ENCODE peak calls at places on chromosomes 3 and 15, in six cellular contexts. O, G, C, Z, D and H are unnamed samples.

GRCh38 chr3:58005662-58006061 is 2.6 kb upstream of the FLNB start:
- DNase-seq in C (no peak), G (no peak), D (no peak), Z (no peak), O (no peak), H (no peak)

GRCh38 chr3:23942546-23942945 is 2.5 kb upstream of the NR1D2 start:
- DNase-seq in C (no peak), O (no peak), G (no peak), D (no peak), Z (no peak), H (no peak)

GRCh38 chr3:53970656-53971055 is 79.0 kb upstream of the SELENOK start:
- DNase-seq in Z (no peak), G (no peak), C (no peak), D (no peak), O (no peak), H (peak)

GRCh38 chr3:171494457-171495109 is 34.4 kb upstream of the TNIK start:
- DNase-seq in C (no peak), D (no peak), O (no peak), Z (no peak), G (no peak), H (no peak)

GRCh38 chr3:55750525-55750924 is 263.4 kb upstream of the WNT5A start:
- DNase-seq in O (no peak), D (no peak), Z (no peak), C (no peak), G (no peak), H (no peak)

GRCh38 chr15:34027606-34028005 is 11.4 kb downstream of the AVEN start:
- DNase-seq in C (no peak), G (no peak), Z (no peak), O (no peak), D (no peak), H (no peak)

GRCh38 chr3:65948833-65949573 is 89.7 kb downstream of the MAGI1 start:
- DNase-seq in C (no peak), O (no peak), Z (no peak), G (no peak), D (no peak), H (no peak)

GRCh38 chr3:29169456-29169855 is 111.4 kb upstream of the RBMS3 start:
- DNase-seq in D (no peak), G (no peak), Z (no peak), C (no peak), O (no peak), H (no peak)

GRCh38 chr3:40996382-40996781 is 202.9 kb upstream of the CTNNB1 start:
- DNase-seq in O (no peak), C (no peak), G (no peak), Z (no peak), D (no peak), H (no peak)

GRCh38 chr3:173275740-173276139 is 121.8 kb upstream of the NLGN1 start:
- DNase-seq in C (peak), G (peak), O (no peak), Z (no peak), D (no peak), H (no peak)

GRCh38 chr3:16136042-16136441 is 38.4 kb upstream of the GALNT15 start:
- DNase-seq in D (no peak), C (no peak), Z (no peak), O (no peak), G (no peak), H (no peak)

GRCh38 chr3:107833046-107833445 is 257.8 kb downstream of the CD47 start:
- DNase-seq in G (no peak), D (no peak), Z (no peak), C (no peak), O (no peak), H (no peak)

GRCh38 chr3:116051040-116051439 is 394.2 kb downstream of the LSAMP start:
- DNase-seq in D (no peak), C (no peak), G (no peak), Z (no peak), O (no peak), H (no peak)

GRCh38 chr3:25664066-25664809 is 469 bp downstream of the TOP2B start:
- DNase-seq in O (peak), G (no peak), D (peak), C (peak), Z (peak), H (peak)

GRCh38 chr3:18489939-18490338 is 64.8 kb upstream of the SATB1 start:
- DNase-seq in C (peak), G (no peak), O (no peak), D (no peak), Z (no peak), H (no peak)

GRCh38 chr3:72797773-72798543 is 50.3 kb downstream of the SHQ1 start:
- DNase-seq in O (no peak), Z (no peak), D (no peak), C (no peak), G (no peak), H (no peak)

GRCh38 chr15:91318976-91319714 is 219.1 kb downstream of the SV2B start:
- DNase-seq in O (no peak), D (no peak), G (no peak), Z (no peak), C (no peak), H (no peak)

GRCh38 chr3:100489118-100489517 is 3.3 kb upstream of the TMEM45A start:
- DNase-seq in Z (no peak), O (no peak), D (no peak), C (no peak), G (no peak), H (no peak)

GRCh38 chr3:118734664-118735063 is 300.0 kb downstream of the IGSF11 start:
- DNase-seq in O (no peak), D (no peak), Z (no peak), C (no peak), G (no peak), H (no peak)

GRCh38 chr3:122458992-122459391 is 43.1 kb upstream of the WDR5B start:
- DNase-seq in D (no peak), G (no peak), Z (no peak), C (peak), O (no peak), H (no peak)

GRCh38 chr3:150407818-150408231 is 273 bp upstream of the TSC22D2 start:
- DNase-seq in D (peak), G (no peak), Z (no peak), O (no peak), C (no peak), H (no peak)

DNA sequence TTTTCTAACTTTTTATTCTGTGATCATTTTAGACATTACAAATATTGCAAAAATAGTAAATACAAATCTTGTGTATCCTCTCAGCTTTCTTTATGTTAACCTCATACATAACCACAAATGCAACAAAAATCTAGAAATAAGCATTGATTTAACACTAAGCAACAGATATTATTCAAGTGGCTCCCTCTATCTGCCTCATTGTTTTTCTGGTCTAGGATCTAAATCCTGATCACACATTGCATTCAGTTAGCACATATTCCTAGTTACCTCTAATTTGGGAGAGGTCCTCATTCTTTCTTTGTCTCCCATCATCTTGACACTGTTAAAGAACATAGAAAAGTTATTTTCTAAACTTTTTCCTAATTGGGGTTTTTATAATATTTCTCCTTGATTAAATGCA is 1126.0 kb downstream of the ROBO2 start:
- DNase-seq in O (no peak), G (no peak), C (no peak), D (no peak), Z (no peak), H (no peak)
- TF ChIP-seq CTCF in O (no peak), G (no peak), C (no peak), D (no peak), Z (no peak), H (peak)

GRCh38 chr3:4416427-4416826 is 50.6 kb downstream of the SUMF1 start:
- DNase-seq in D (no peak), O (no peak), G (no peak), C (no peak), Z (no peak), H (no peak)

GRCh38 chr3:4417449-4417848 is 49.6 kb downstream of the SUMF1 start:
- DNase-seq in Z (no peak), G (no peak), D (no peak), O (peak), C (no peak), H (no peak)

GRCh38 chr3:4418156-4418555 is 48.9 kb downstream of the SUMF1 start:
- DNase-seq in O (no peak), G (no peak), D (no peak), Z (no peak), C (no peak), H (no peak)

GRCh38 chr3:4419386-4419785 is 47.7 kb downstream of the SUMF1 start:
- DNase-seq in O (no peak), D (no peak), Z (no peak), G (no peak), C (no peak), H (no peak)

GRCh38 chr3:4416961-4417360 is 50.1 kb downstream of the SUMF1 start:
- DNase-seq in D (no peak), Z (no peak), C (no peak), G (no peak), O (peak), H (no peak)
- TF ChIP-seq CTCF in D (no peak), Z (no peak), C (no peak), G (no peak), O (no peak), H (no peak)

GRCh38 chr3:146139586-146140110 is 21.3 kb downstream of the PLOD2 start:
- DNase-seq in Z (no peak), G (no peak), D (no peak), O (no peak), C (no peak), H (no peak)
- TF ChIP-seq CTCF in Z (no peak), G (no peak), D (no peak), O (no peak), C (no peak), H (no peak)

GRCh38 chr3:37423825-37424224 is 249.4 kb upstream of the LRRFIP2 start:
- DNase-seq in G (no peak), Z (no peak), D (no peak), O (no peak), C (no peak), H (no peak)

GRCh38 chr3:37417297-37418082 is 243.1 kb upstream of the LRRFIP2 start:
- DNase-seq in C (no peak), G (no peak), O (no peak), Z (no peak), D (no peak), H (no peak)

GRCh38 chr3:37418357-37418756 is 244.0 kb upstream of the LRRFIP2 start:
- DNase-seq in C (no peak), D (no peak), O (no peak), G (no peak), Z (no peak), H (no peak)

DNA sequence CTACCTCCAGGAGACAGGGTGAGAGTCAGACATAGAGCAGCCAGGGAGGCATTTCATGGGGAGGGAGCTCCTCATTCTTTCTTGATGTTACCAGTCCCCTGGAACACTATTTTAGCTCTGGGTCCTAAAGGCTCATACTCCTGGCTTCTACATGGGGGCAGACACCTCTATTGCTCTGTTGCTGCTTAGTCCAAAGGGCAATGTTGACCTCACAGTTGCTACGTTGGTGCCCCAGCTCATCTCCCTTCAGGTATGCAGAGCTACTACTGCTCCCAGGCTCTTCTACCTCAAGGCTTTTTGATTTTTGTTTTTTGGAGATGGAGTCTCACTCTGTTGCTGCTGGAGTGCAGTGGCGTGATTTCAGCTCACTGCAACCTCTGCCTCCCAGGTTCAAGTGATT is 245.6 kb upstream of the LRRFIP2 start:
- DNase-seq in G (no peak), D (no peak), Z (no peak), C (no peak), O (no peak), H (no peak)
- TF ChIP-seq CTCF in G (no peak), D (no peak), Z (no peak), C (no peak), O (no peak), H (no peak)